ENCODE peak calls at places on chromosomes 5 and 9, in four cellular contexts. T, D, C and U are unnamed samples.

GRCh38 chr9:125739442-125739841 is 7.7 kb upstream of the PBX3 start:
- DNase-seq in T (no peak), D (no peak), C (no peak), U (peak)

GRCh38 chr5:62812653-62813329 is 234.2 kb downstream of the LRRC70 start:
- DNase-seq in D (no peak), C (no peak), T (no peak), U (no peak)

GRCh38 chr5:136033848-136034247 is 5.1 kb downstream of the TGFBI start:
- DNase-seq in T (no peak), D (peak), C (no peak), U (peak)

GRCh38 chr9:127194881-127195713 is 69.5 kb upstream of the GARNL3 start:
- DNase-seq in T (no peak), C (peak), D (peak), U (no peak)

GRCh38 chr5:159910843-159911229 is 5.4 kb upstream of the ADRA1B start:
- DNase-seq in D (no peak), C (no peak), T (no peak), U (no peak)

GRCh38 chr5:72314571-72315172 is 5.4 kb downstream of the MRPS27 start:
- DNase-seq in D (peak), C (peak), T (no peak), U (peak)

GRCh38 chr9:70220216-70220615 is 38.6 kb upstream of the SMC5 start:
- DNase-seq in T (no peak), C (no peak), D (no peak), U (peak)

GRCh38 chr9:90842984-90843383 is 41.4 kb downstream of the SYK start:
- DNase-seq in T (no peak), C (no peak), D (no peak), U (no peak)

GRCh38 chr9:114694719-114695269 is 12.8 kb upstream of the TEX48 start:
- DNase-seq in D (no peak), C (no peak), T (no peak), U (no peak)

GRCh38 chr9:83472221-83472665 is 66.0 kb downstream of the FRMD3 start:
- DNase-seq in T (no peak), C (no peak), D (peak), U (peak)

GRCh38 chr9:2466703-2467102 is 154.9 kb upstream of the VLDLR start:
- DNase-seq in T (no peak), C (no peak), D (no peak), U (no peak)

GRCh38 chr5:143968071-143968878 is 156.3 kb downstream of the HMHB1 start:
- DNase-seq in C (no peak), D (peak), T (no peak), U (peak)

GRCh38 chr9:18834740-18835361 is 198.2 kb downstream of the SAXO1 start:
- DNase-seq in D (no peak), T (no peak), C (no peak), U (no peak)

GRCh38 chr9:14830057-14830456 is 80.2 kb downstream of the FREM1 start:
- DNase-seq in T (no peak), D (no peak), C (no peak), U (no peak)

GRCh38 chr9:113888361-113888760 is 12.3 kb downstream of the ZNF618 start:
- DNase-seq in T (no peak), C (no peak), D (no peak), U (no peak)

GRCh38 chr9:120191141-120191540 is 388.8 kb downstream of the CDK5RAP2 start:
- DNase-seq in T (no peak), C (no peak), D (no peak), U (no peak)

GRCh38 chr5:76813982-76814562 is 4.8 kb upstream of the F2RL1 start:
- DNase-seq in C (no peak), D (peak), T (no peak), U (peak)

GRCh38 chr5:88144219-88145040 is 124.2 kb downstream of the TMEM161B start:
- DNase-seq in D (no peak), T (no peak), C (no peak), U (peak)

GRCh38 chr9:2014696-2015580 is at the start of gene SMARCA2:
- DNase-seq in C (peak), D (peak), T (peak), U (peak)

GRCh38 chr5:56845277-56845676 is 29.9 kb downstream of the MAP3K1 start:
- DNase-seq in D (no peak), C (no peak), T (no peak), U (no peak)